ENCODE peak calls at places on chromosomes 12 and 14, in eight cellular contexts. One of them, this sample, is unnamed.

GRCh38 chr12:80068173-80068572 is 31.2 kb upstream of the OTOGL start:
- DNase-seq in AG10803: no peak
- DNase-seq in dorsolateral prefrontal cortex: no peak
- DNase-seq in GM12864: no peak
- DNase-seq in CD8-positive, alpha-beta T cell: no peak
- DNase-seq in B cell: no peak
- DNase-seq in AG04450: no peak
- DNase-seq in lower leg skin: no peak
- DNase-seq in this sample: no peak

GRCh38 chr14:22558221-22558913 is 30.7 kb downstream of the DAD1 start:
- DNase-seq in lower leg skin: no peak
- DNase-seq in CD8-positive, alpha-beta T cell: peak
- DNase-seq in GM12864: no peak
- DNase-seq in B cell: no peak
- DNase-seq in AG10803: no peak
- DNase-seq in dorsolateral prefrontal cortex: no peak
- DNase-seq in AG04450: no peak
- DNase-seq in this sample: no peak

GRCh38 chr14:61653507-61653906 is 41.8 kb upstream of the HIF1A start:
- DNase-seq in B cell: no peak
- DNase-seq in dorsolateral prefrontal cortex: no peak
- DNase-seq in AG04450: peak
- DNase-seq in GM12864: no peak
- DNase-seq in lower leg skin: no peak
- DNase-seq in CD8-positive, alpha-beta T cell: no peak
- DNase-seq in AG10803: peak
- DNase-seq in this sample: no peak

GRCh38 chr12:102376251-102376747 is 104.1 kb downstream of the IGF1 start:
- DNase-seq in dorsolateral prefrontal cortex: no peak
- DNase-seq in AG10803: peak
- DNase-seq in lower leg skin: no peak
- DNase-seq in AG04450: no peak
- DNase-seq in CD8-positive, alpha-beta T cell: no peak
- DNase-seq in B cell: no peak
- DNase-seq in GM12864: no peak
- DNase-seq in this sample: no peak

GRCh38 chr14:104099096-104100041 is 13.9 kb downstream of the ASPG start:
- DNase-seq in AG10803: no peak
- DNase-seq in lower leg skin: no peak
- DNase-seq in B cell: no peak
- DNase-seq in GM12864: no peak
- DNase-seq in AG04450: no peak
- DNase-seq in dorsolateral prefrontal cortex: no peak
- DNase-seq in CD8-positive, alpha-beta T cell: no peak
- DNase-seq in this sample: no peak

GRCh38 chr12:89859513-89860220 is 151.0 kb upstream of the ATP2B1 start:
- DNase-seq in AG10803: no peak
- DNase-seq in lower leg skin: no peak
- DNase-seq in CD8-positive, alpha-beta T cell: no peak
- DNase-seq in dorsolateral prefrontal cortex: no peak
- DNase-seq in GM12864: no peak
- DNase-seq in AG04450: no peak
- DNase-seq in B cell: no peak
- DNase-seq in this sample: no peak

GRCh38 chr12:105226219-105226618 is 9.8 kb downstream of the APPL2 start:
- DNase-seq in AG10803: peak
- DNase-seq in CD8-positive, alpha-beta T cell: no peak
- DNase-seq in B cell: peak
- DNase-seq in GM12864: no peak
- DNase-seq in AG04450: peak
- DNase-seq in lower leg skin: peak
- DNase-seq in dorsolateral prefrontal cortex: no peak
- DNase-seq in this sample: no peak

GRCh38 chr12:80936353-80936641 is 1.4 kb downstream of the LIN7A start:
- DNase-seq in AG10803: no peak
- DNase-seq in lower leg skin: no peak
- DNase-seq in dorsolateral prefrontal cortex: no peak
- DNase-seq in CD8-positive, alpha-beta T cell: no peak
- DNase-seq in GM12864: no peak
- DNase-seq in B cell: no peak
- DNase-seq in AG04450: no peak
- DNase-seq in this sample: no peak

GRCh38 chr14:76810953-76811400 is 1.7 kb downstream of the ANGEL1 start:
- DNase-seq in CD8-positive, alpha-beta T cell: no peak
- DNase-seq in AG04450: no peak
- DNase-seq in AG10803: peak
- DNase-seq in lower leg skin: no peak
- DNase-seq in dorsolateral prefrontal cortex: no peak
- DNase-seq in B cell: peak
- DNase-seq in GM12864: peak
- DNase-seq in this sample: no peak

GRCh38 chr14:68380304-68380840 is 412.5 kb downstream of the ZFP36L1 start:
- DNase-seq in B cell: no peak
- DNase-seq in AG04450: no peak
- DNase-seq in lower leg skin: no peak
- DNase-seq in CD8-positive, alpha-beta T cell: no peak
- DNase-seq in dorsolateral prefrontal cortex: no peak
- DNase-seq in GM12864: no peak
- DNase-seq in AG10803: peak
- DNase-seq in this sample: peak

GRCh38 chr14:54785111-54785777 is 117.4 kb downstream of the GCH1 start:
- DNase-seq in AG10803: no peak
- DNase-seq in CD8-positive, alpha-beta T cell: no peak
- DNase-seq in lower leg skin: peak
- DNase-seq in dorsolateral prefrontal cortex: no peak
- DNase-seq in GM12864: no peak
- DNase-seq in AG04450: no peak
- DNase-seq in B cell: no peak
- DNase-seq in this sample: no peak

GRCh38 chr14:54786816-54787215 is 115.8 kb downstream of the GCH1 start:
- DNase-seq in AG04450: no peak
- DNase-seq in GM12864: no peak
- DNase-seq in AG10803: no peak
- DNase-seq in B cell: no peak
- DNase-seq in dorsolateral prefrontal cortex: no peak
- DNase-seq in lower leg skin: peak
- DNase-seq in CD8-positive, alpha-beta T cell: no peak
- DNase-seq in this sample: no peak

GRCh38 chr14:54785778-54786160 is 116.9 kb downstream of the GCH1 start:
- DNase-seq in B cell: no peak
- DNase-seq in AG04450: no peak
- DNase-seq in AG10803: no peak
- DNase-seq in dorsolateral prefrontal cortex: no peak
- DNase-seq in GM12864: no peak
- DNase-seq in lower leg skin: peak
- DNase-seq in CD8-positive, alpha-beta T cell: no peak
- DNase-seq in this sample: no peak

GRCh38 chr14:54787263-54787662 is 115.4 kb downstream of the GCH1 start:
- DNase-seq in B cell: no peak
- DNase-seq in GM12864: no peak
- DNase-seq in lower leg skin: peak
- DNase-seq in dorsolateral prefrontal cortex: no peak
- DNase-seq in AG04450: no peak
- DNase-seq in AG10803: no peak
- DNase-seq in CD8-positive, alpha-beta T cell: no peak
- DNase-seq in this sample: no peak

DNA sequence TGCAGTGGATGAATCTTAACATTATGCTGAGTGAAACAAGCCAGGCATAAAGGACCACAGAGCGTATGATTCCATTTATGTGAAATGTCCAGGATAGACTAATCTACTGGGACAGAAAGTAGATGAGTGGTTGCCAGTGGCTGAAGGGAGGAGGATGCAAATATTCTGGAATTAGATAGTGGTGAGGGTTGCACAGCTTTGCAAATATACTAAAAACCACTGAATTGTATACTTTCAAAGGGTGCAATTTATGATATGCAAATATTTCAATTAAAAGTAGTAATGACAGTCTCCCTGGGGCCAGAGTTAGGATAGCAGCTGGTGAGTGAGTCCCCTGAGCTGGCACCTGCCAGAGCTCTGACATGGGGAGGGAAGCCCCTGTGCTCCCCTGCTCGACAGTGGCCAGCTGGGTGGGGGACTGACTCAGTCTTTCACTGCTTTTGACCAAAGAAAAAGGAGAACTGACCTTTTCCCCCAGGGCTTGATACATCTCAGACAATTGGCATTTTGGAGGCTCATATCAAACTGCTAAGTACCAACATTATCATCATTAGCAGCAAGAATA is 116.4 kb downstream of the GCH1 start:
- DNase-seq in dorsolateral prefrontal cortex: no peak
- DNase-seq in GM12864: no peak
- DNase-seq in CD8-positive, alpha-beta T cell: no peak
- DNase-seq in lower leg skin: peak
- DNase-seq in AG04450: no peak
- DNase-seq in AG10803: no peak
- DNase-seq in B cell: no peak
- DNase-seq in this sample: no peak
- TF ChIP-seq CTCF in dorsolateral prefrontal cortex: no peak
- TF ChIP-seq CTCF in GM12864: no peak
- TF ChIP-seq CTCF in CD8-positive, alpha-beta T cell: no peak
- TF ChIP-seq CTCF in lower leg skin: no peak
- TF ChIP-seq CTCF in AG04450: no peak
- TF ChIP-seq CTCF in AG10803: no peak
- TF ChIP-seq CTCF in B cell: no peak
- TF ChIP-seq CTCF in this sample: no peak

DNA sequence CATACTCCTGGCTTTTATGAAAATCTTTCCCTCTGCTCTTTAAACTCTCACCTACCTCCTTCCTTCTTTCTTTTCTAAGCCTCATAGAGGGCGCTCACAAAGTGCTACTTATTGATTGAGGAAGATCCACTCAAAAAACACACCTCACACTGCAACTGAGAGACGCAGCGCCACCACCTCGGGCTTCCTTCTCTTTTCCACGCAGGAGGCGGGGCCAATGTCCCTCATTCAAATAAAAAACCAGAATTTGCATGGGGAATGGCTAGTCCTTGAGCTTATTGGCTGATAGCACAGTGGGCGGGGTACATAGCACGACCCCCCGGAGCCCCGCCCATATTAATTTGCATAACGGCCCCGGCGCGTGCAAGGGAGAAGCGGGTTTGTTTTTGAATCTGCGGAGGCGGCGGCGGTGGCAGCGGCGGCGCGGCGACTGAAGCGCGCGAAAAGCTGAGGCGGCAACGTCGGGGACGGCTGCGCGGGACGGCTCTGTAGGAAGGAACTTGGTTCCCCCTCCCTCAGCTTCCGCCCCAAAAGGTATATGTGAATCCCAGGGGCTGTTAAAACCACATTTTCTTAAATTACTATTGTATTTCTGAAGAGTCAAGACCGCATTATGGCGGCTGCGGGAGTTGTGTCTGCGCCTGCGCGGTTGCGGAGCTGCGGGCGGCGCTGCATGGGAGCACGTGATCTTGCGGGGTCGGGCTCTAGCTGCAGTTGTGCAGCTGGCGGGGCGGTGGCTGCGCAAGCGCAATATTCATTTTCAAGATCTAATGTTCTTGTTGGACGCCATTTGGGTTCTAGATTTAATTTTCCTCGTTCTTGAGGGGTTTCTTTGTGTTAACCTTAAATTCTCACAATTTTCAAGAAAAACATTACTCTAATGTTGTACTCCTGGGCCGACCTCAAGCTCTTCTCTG is at the start of gene ATF7IP:
- DNase-seq in B cell: peak
- DNase-seq in CD8-positive, alpha-beta T cell: peak
- DNase-seq in AG10803: peak
- DNase-seq in GM12864: peak
- DNase-seq in lower leg skin: peak
- DNase-seq in AG04450: peak
- DNase-seq in dorsolateral prefrontal cortex: peak
- DNase-seq in this sample: peak
- TF ChIP-seq CTCF in B cell: peak
- TF ChIP-seq CTCF in CD8-positive, alpha-beta T cell: no peak
- TF ChIP-seq CTCF in AG10803: peak
- TF ChIP-seq CTCF in GM12864: peak
- TF ChIP-seq CTCF in lower leg skin: no peak
- TF ChIP-seq CTCF in AG04450: peak
- TF ChIP-seq CTCF in dorsolateral prefrontal cortex: peak
- TF ChIP-seq CTCF in this sample: peak

DNA sequence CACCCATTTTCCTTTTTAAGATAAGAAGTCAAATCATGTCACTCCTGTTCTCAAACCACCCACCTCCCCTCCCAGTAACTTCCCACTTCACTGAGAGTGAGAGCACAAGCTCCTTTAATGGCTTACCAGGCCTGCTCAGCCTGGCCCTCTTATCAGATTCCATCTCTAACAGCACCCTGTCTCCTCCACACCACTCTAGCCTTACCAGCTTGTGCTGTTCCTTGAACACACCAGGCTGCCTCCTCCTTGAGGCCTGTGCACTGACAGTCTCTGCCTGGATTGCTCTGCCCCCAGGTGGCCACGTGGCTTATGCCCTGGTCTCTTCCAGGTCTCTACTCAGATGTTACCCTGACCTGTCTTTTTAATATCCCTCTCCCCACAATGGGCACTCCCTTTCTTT is 40.1 kb upstream of the EVL start:
- DNase-seq in lower leg skin: no peak
- DNase-seq in dorsolateral prefrontal cortex: no peak
- DNase-seq in AG04450: no peak
- DNase-seq in B cell: no peak
- DNase-seq in GM12864: peak
- DNase-seq in AG10803: peak
- DNase-seq in CD8-positive, alpha-beta T cell: no peak
- DNase-seq in this sample: peak
- TF ChIP-seq CTCF in lower leg skin: no peak
- TF ChIP-seq CTCF in dorsolateral prefrontal cortex: no peak
- TF ChIP-seq CTCF in AG04450: peak
- TF ChIP-seq CTCF in B cell: no peak
- TF ChIP-seq CTCF in GM12864: peak
- TF ChIP-seq CTCF in AG10803: peak
- TF ChIP-seq CTCF in CD8-positive, alpha-beta T cell: no peak
- TF ChIP-seq CTCF in this sample: peak

GRCh38 chr12:50069069-50069468 is 11.7 kb downstream of the ASIC1 start:
- DNase-seq in GM12864: no peak
- DNase-seq in lower leg skin: no peak
- DNase-seq in AG10803: no peak
- DNase-seq in CD8-positive, alpha-beta T cell: no peak
- DNase-seq in dorsolateral prefrontal cortex: no peak
- DNase-seq in B cell: no peak
- DNase-seq in AG04450: no peak
- DNase-seq in this sample: no peak

GRCh38 chr12:50073712-50074111 is 11.4 kb upstream of the SMARCD1 start:
- DNase-seq in B cell: no peak
- DNase-seq in AG10803: no peak
- DNase-seq in dorsolateral prefrontal cortex: peak
- DNase-seq in AG04450: no peak
- DNase-seq in CD8-positive, alpha-beta T cell: no peak
- DNase-seq in GM12864: no peak
- DNase-seq in lower leg skin: no peak
- DNase-seq in this sample: no peak

GRCh38 chr12:50072198-50072907 is 12.8 kb upstream of the SMARCD1 start:
- DNase-seq in AG04450: no peak
- DNase-seq in AG10803: no peak
- DNase-seq in GM12864: no peak
- DNase-seq in B cell: no peak
- DNase-seq in CD8-positive, alpha-beta T cell: no peak
- DNase-seq in lower leg skin: no peak
- DNase-seq in dorsolateral prefrontal cortex: peak
- DNase-seq in this sample: no peak

GRCh38 chr12:50073206-50073605 is 11.9 kb upstream of the SMARCD1 start:
- DNase-seq in CD8-positive, alpha-beta T cell: no peak
- DNase-seq in AG10803: no peak
- DNase-seq in lower leg skin: no peak
- DNase-seq in dorsolateral prefrontal cortex: peak
- DNase-seq in AG04450: no peak
- DNase-seq in B cell: no peak
- DNase-seq in GM12864: no peak
- DNase-seq in this sample: no peak

GRCh38 chr12:50070314-50071060 is 13.1 kb downstream of the ASIC1 start:
- DNase-seq in B cell: peak
- DNase-seq in GM12864: no peak
- DNase-seq in CD8-positive, alpha-beta T cell: peak
- DNase-seq in AG04450: peak
- DNase-seq in AG10803: peak
- DNase-seq in lower leg skin: peak
- DNase-seq in dorsolateral prefrontal cortex: peak
- DNase-seq in this sample: no peak
- TF ChIP-seq CTCF in B cell: peak
- TF ChIP-seq CTCF in GM12864: peak
- TF ChIP-seq CTCF in CD8-positive, alpha-beta T cell: peak
- TF ChIP-seq CTCF in AG04450: peak
- TF ChIP-seq CTCF in AG10803: peak
- TF ChIP-seq CTCF in lower leg skin: no peak
- TF ChIP-seq CTCF in dorsolateral prefrontal cortex: peak
- TF ChIP-seq CTCF in this sample: peak

This sample was measured in GM06990.